ENCODE peak calls at places on chromosomes 7 and 10, in ten cellular contexts. P is T1000, V is ureter, G is pons, E is HEK293T, X is HuH-7, A is thoracic aorta, N is MCF 10A, O is EL, Y is body of pancreas. I is an unnamed sample.

GRCh38 chr10:119206603-119207366 is 586 bp upstream of the GRK5 start:
- DNase-seq in P (peak), V (peak), G (peak), E (peak), X (peak), A (peak), N (peak), O (peak), Y (peak), I (peak)

GRCh38 chr10:104297697-104298660 is 29.0 kb downstream of the GSTO2 start:
- DNase-seq in P (peak), V (no peak), G (no peak), E (peak), X (peak), A (no peak), N (no peak), O (peak), Y (no peak), I (peak)

GRCh38 chr7:2613926-2614613 is 17.7 kb upstream of the TTYH3 start:
- DNase-seq in P (no peak), V (no peak), G (peak), E (no peak), X (no peak), A (peak), N (peak), O (no peak), Y (peak), I (no peak)

GRCh38 chr10:118447478-118447877 is 105.4 kb upstream of the FAM204A start:
- DNase-seq in P (no peak), V (peak), G (peak), E (no peak), X (no peak), A (no peak), N (peak), O (peak), Y (no peak), I (peak)

GRCh38 chr7:55086413-55087201 is 67.8 kb downstream of the EGFR start:
- DNase-seq in P (peak), V (no peak), G (no peak), E (no peak), X (no peak), A (no peak), N (peak), O (peak), Y (peak), I (peak)

GRCh38 chr7:156558198-156558597 is 82.4 kb upstream of the RNF32 start:
- DNase-seq in P (no peak), V (no peak), G (no peak), E (no peak), X (no peak), A (no peak), N (peak), O (peak), Y (no peak), I (peak)

GRCh38 chr7:153934629-153935028 is 117.6 kb upstream of the DPP6 start:
- DNase-seq in P (no peak), V (no peak), G (no peak), E (no peak), X (no peak), A (no peak), N (no peak), O (no peak), Y (no peak), I (peak)

GRCh38 chr10:110746254-110746826 is 102.2 kb downstream of the RBM20 start:
- DNase-seq in P (no peak), V (peak), G (peak), E (peak), X (peak), A (no peak), N (peak), O (peak), Y (peak), I (peak)

GRCh38 chr10:70324341-70324861 is 40.6 kb upstream of the NPFFR1 start:
- DNase-seq in P (no peak), V (no peak), G (no peak), E (no peak), X (no peak), A (no peak), N (no peak), O (no peak), Y (no peak), I (no peak)

GRCh38 chr7:17022915-17023314 is 141.1 kb upstream of the AGR3 start:
- DNase-seq in P (no peak), V (no peak), G (no peak), E (no peak), X (no peak), A (no peak), N (no peak), O (no peak), Y (no peak), I (no peak)

GRCh38 chr7:123820864-123821263 is 24.1 kb upstream of the HYAL4 start:
- DNase-seq in P (no peak), V (no peak), G (no peak), E (no peak), X (no peak), A (no peak), N (no peak), O (no peak), Y (no peak), I (no peak)

GRCh38 chr7:130632111-130632510 is 36.4 kb downstream of the COPG2 start:
- DNase-seq in P (no peak), V (no peak), G (no peak), E (no peak), X (no peak), A (no peak), N (peak), O (peak), Y (no peak), I (peak)

GRCh38 chr7:23191022-23191421 is 9.2 kb downstream of the NUP42 start:
- DNase-seq in P (no peak), V (no peak), G (no peak), E (no peak), X (peak), A (no peak), N (no peak), O (no peak), Y (no peak), I (no peak)

GRCh38 chr10:94361161-94361794 is 1.5 kb downstream of the NOC3L start:
- DNase-seq in P (no peak), V (no peak), G (no peak), E (no peak), X (no peak), A (no peak), N (peak), O (peak), Y (peak), I (peak)

GRCh38 chr10:84820121-84820520 is 491.7 kb downstream of the CCSER2 start:
- DNase-seq in P (no peak), V (no peak), G (peak), E (peak), X (peak), A (no peak), N (peak), O (no peak), Y (no peak), I (no peak)

GRCh38 chr10:102451105-102451969 is at the start of gene C10orf95:
- DNase-seq in P (no peak), V (no peak), G (no peak), E (no peak), X (no peak), A (no peak), N (no peak), O (no peak), Y (peak), I (no peak)

GRCh38 chr7:36338256-36338655 is 51.4 kb upstream of the ANLN start:
- DNase-seq in P (no peak), V (no peak), G (no peak), E (no peak), X (no peak), A (no peak), N (no peak), O (no peak), Y (no peak), I (no peak)

GRCh38 chr7:137626469-137627067 is 220.2 kb downstream of the DGKI start:
- DNase-seq in P (no peak), V (no peak), G (peak), E (peak), X (peak), A (no peak), N (peak), O (peak), Y (peak), I (peak)